ENCODE peak calls at places on chromosomes 7 and 10, in five cellular contexts. C is OCI-LY7, O is MM.1S, E is neural progenitor cell, S is fibroblast of lung. K is an unnamed sample.

GRCh38 chr7:25407932-25408480 is 179.7 kb upstream of the NPVF start:
- DNase-seq in C (no peak), O (no peak), E (peak), S (no peak), K (no peak)

GRCh38 chr10:103428989-103429643 is 23.1 kb downstream of the CALHM2 start:
- DNase-seq in C (no peak), O (no peak), E (no peak), S (no peak), K (no peak)

GRCh38 chr10:125057158-125058001 is 103.0 kb downstream of the CTBP2 start:
- DNase-seq in C (peak), O (peak), E (peak), S (peak), K (peak)

GRCh38 chr10:104309980-104310978 is 28.0 kb downstream of the ITPRIP start:
- DNase-seq in C (no peak), O (no peak), E (no peak), S (peak), K (no peak)

GRCh38 chr7:132248841-132249590 is 327.3 kb downstream of the PLXNA4 start:
- DNase-seq in C (no peak), O (no peak), E (no peak), S (no peak), K (no peak)

GRCh38 chr7:151585744-151586424 is 66.2 kb upstream of the RHEB start:
- DNase-seq in C (no peak), O (no peak), E (no peak), S (peak), K (no peak)

GRCh38 chr10:28179490-28180099 is 123.3 kb downstream of the MPP7 start:
- DNase-seq in C (peak), O (peak), E (peak), S (peak), K (peak)

GRCh38 chr10:59290448-59290847 is 71.9 kb downstream of the FAM13C start:
- DNase-seq in C (peak), O (no peak), E (no peak), S (no peak), K (no peak)

GRCh38 chr10:31593124-31593523 is 274.1 kb downstream of the ZEB1 start:
- DNase-seq in C (no peak), O (no peak), E (no peak), S (no peak), K (no peak)

GRCh38 chr10:14909101-14909500 is 30.4 kb downstream of the SUV39H2 start:
- DNase-seq in C (no peak), O (no peak), E (no peak), S (no peak), K (no peak)

GRCh38 chr10:11687357-11687771 is 54.8 kb upstream of the ECHDC3 start:
- DNase-seq in C (no peak), O (no peak), E (no peak), S (peak), K (peak)

GRCh38 chr7:40095226-40095625 is 39.2 kb downstream of the MPLKIP start:
- DNase-seq in C (no peak), O (no peak), E (no peak), S (no peak), K (no peak)

GRCh38 chr7:151817315-151817690 is 59.6 kb downstream of the PRKAG2 start:
- DNase-seq in C (no peak), O (no peak), E (no peak), S (no peak), K (no peak)

GRCh38 chr10:89207181-89207800 is at the start of gene CH25H:
- DNase-seq in C (no peak), O (peak), E (peak), S (peak), K (peak)

GRCh38 chr7:40311307-40311706 is 176.5 kb downstream of the SUGCT start:
- DNase-seq in C (no peak), O (peak), E (no peak), S (no peak), K (no peak)

GRCh38 chr10:86372785-86373239 is 6.2 kb upstream of the GRID1 start:
- DNase-seq in C (no peak), O (no peak), E (no peak), S (no peak), K (no peak)

GRCh38 chr10:28281726-28282325 is 21.0 kb downstream of the MPP7 start:
- DNase-seq in C (peak), O (no peak), E (peak), S (no peak), K (no peak)

GRCh38 chr10:133159950-133160812 is at the start of gene KNDC1:
- DNase-seq in C (no peak), O (no peak), E (peak), S (peak), K (peak)

GRCh38 chr10:131975003-131975402 is 6.7 kb downstream of the BNIP3 start:
- DNase-seq in C (no peak), O (no peak), E (no peak), S (no peak), K (no peak)

GRCh38 chr7:42218248-42218647 is 18.8 kb downstream of the GLI3 start:
- DNase-seq in C (no peak), O (no peak), E (no peak), S (no peak), K (no peak)

GRCh38 chr10:101781984-101782810 is 1.0 kb downstream of the NPM3 start:
- DNase-seq in C (peak), O (no peak), E (no peak), S (no peak), K (no peak)

GRCh38 chr10:112716076-112716475 is 234.0 kb upstream of the TCF7L2 start:
- DNase-seq in C (no peak), O (no peak), E (no peak), S (no peak), K (no peak)

GRCh38 chr7:126569402-126569801 is 683.3 kb downstream of the GRM8 start:
- DNase-seq in C (no peak), O (no peak), E (no peak), S (peak), K (no peak)

GRCh38 chr7:47327306-47327697 is 254.6 kb downstream of the TNS3 start:
- DNase-seq in C (no peak), O (no peak), E (no peak), S (peak), K (no peak)

GRCh38 chr7:47328392-47329319 is 253.3 kb downstream of the TNS3 start:
- DNase-seq in C (no peak), O (no peak), E (no peak), S (no peak), K (no peak)

GRCh38 chr7:47326808-47327207 is 255.1 kb downstream of the TNS3 start:
- DNase-seq in C (no peak), O (no peak), E (peak), S (peak), K (peak)

GRCh38 chr7:47329320-47329926 is 252.5 kb downstream of the TNS3 start:
- DNase-seq in C (no peak), O (no peak), E (no peak), S (no peak), K (no peak)

DNA sequence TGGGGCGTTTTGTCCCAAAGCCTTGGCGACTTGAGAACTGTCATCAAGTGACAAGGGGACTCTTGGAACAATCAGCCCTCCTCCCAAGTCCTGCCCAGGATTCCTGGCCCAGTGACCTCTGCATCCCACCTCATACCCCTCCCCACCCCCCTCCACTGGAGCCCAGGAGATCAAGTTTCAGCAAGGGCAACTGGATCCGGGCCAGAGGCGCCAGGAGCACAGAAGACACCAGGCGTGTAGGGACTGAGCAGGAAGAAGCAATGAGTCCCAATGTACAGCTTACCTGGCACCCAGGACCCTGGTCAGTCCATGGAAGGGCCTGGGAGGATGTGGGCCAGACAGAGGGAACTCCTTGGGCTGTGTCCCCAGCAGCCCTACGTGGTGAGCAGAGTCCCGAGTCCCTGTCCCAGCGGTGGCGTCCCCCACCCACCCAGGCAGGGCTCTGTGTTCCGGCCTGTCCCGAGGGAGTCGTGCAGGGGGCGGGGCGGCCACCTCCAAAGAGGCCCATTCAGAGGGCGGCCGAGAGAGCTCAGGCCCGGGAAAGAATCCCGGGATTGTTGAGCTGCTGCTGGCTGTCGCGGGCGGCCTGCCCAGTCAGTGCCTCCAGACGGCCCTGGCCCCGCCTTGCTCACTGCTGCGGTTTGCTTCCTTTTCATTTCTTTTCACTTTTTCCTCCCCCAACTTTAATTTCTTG is 254.1 kb downstream of the TNS3 start:
- DNase-seq in C (no peak), O (no peak), E (peak), S (peak), K (peak)
- H2AFZ ChIP-seq in C (no peak), O (no peak), E (no peak), S (no peak), K (no peak)

DNA sequence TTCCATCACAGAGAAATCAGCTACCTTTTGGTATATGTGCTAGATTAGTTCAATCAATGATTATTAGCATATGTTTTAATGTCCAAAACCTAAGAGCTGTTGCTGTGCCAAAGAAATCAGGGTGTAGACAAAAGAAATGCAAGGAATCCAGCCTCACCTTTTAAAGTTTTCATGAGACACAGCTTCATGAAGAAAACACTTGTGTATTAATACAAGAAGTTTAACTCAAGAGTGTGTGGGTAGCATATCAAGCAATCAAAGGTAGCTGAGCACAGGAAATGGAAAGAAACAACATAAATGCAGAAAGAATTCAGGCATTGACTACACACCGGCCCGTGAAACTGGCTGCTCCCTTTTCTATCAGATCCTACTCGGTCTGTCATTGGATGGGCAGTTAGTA is 76.0 kb upstream of the CAV2 start:
- DNase-seq in C (no peak), O (no peak), E (no peak), S (peak), K (no peak)
- H2AFZ ChIP-seq in C (no peak), O (no peak), E (peak), S (no peak), K (no peak)

GRCh38 chr7:143882611-143883078 is 19.3 kb downstream of the TCAF1 start:
- DNase-seq in C (no peak), O (no peak), E (peak), S (peak), K (peak)
- H2AFZ ChIP-seq in C (no peak), O (no peak), E (no peak), S (peak), K (peak)

GRCh38 chr7:150313870-150314269 is 9.3 kb upstream of the LRRC61 start:
- DNase-seq in C (no peak), O (no peak), E (no peak), S (no peak), K (no peak)

GRCh38 chr7:150321788-150322113 is 1.4 kb upstream of the LRRC61 start:
- DNase-seq in C (no peak), O (no peak), E (no peak), S (no peak), K (no peak)

GRCh38 chr7:150314639-150315239 is 8.4 kb upstream of the LRRC61 start:
- DNase-seq in C (no peak), O (no peak), E (no peak), S (no peak), K (no peak)

GRCh38 chr7:150322114-150322832 is 882 bp upstream of the LRRC61 start:
- DNase-seq in C (no peak), O (peak), E (no peak), S (no peak), K (no peak)

GRCh38 chr7:150317748-150318444 is 5.3 kb upstream of the LRRC61 start:
- DNase-seq in C (no peak), O (no peak), E (no peak), S (peak), K (no peak)
- H2AFZ ChIP-seq in C (no peak), O (no peak), E (no peak), S (no peak), K (no peak)

DNA sequence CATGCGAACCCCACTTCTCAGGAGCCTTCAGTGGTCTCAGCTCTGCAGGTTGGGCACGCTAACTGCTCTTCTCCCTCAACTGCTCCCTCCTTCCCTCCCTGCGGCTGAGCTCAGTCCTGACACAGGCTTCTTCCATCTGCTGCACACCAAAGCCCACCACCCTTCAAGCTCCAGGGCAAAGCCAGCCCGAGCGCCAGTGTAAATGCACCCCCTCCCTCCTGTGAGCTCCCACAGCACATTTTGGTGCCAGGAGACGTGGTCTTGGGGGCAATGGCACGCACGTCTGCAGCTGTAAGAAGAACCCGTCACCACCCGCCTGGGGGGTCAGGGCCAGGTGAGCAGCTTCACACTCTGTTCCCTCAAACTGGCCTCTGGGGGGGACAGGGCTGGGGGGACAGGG is 15.9 kb downstream of the VIPR2 start:
- DNase-seq in C (no peak), O (no peak), E (no peak), S (no peak), K (no peak)
- H2AFZ ChIP-seq in C (no peak), O (no peak), E (no peak), S (no peak), K (no peak)

GRCh38 chr10:23403719-23404118 is 35.2 kb upstream of the OTUD1 start:
- DNase-seq in C (no peak), O (no peak), E (no peak), S (no peak), K (no peak)
- H2AFZ ChIP-seq in C (no peak), O (no peak), E (no peak), S (no peak), K (no peak)

DNA sequence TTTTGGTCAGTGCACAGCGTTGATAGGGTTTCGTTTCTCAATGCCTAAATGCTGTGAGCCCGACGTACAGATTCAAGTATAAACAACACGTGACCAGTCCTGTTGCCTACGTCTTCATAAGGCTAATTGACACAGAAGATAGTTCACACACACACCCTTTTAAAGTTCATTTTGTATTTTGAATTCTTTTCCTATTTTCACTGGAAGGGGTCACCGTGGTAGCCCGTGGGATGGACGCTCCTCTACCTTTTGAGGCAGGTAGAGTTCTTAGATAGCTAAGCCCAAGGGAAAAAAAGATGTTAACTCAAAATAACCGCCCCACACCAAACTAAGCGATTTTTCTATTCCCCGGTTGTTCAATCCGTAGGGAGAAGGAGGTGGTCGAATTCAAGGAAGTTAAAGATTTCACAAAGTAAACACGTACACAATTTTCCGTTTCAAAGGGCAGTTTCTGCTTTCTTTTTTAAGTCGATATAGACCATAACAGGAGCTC is 961 bp downstream of the KBTBD2 start:
- DNase-seq in C (peak), O (peak), E (peak), S (peak), K (peak)
- H2AFZ ChIP-seq in C (peak), O (peak), E (peak), S (no peak), K (peak)